ENCODE peak calls at places on chromosomes 12 and 14, in six cellular contexts. G, J, Z, T, N and D are unnamed samples.
A peak's percentile ranks its signal among the peaks of the same experiment; 100 is the strongest.

GRCh38 chr12:1838994-1839365 is 18.6 kb downstream of the LRTM2 start:
- DNase-seq in J (no peak), T (no peak), N (no peak), G (no peak), Z (no peak), D (no peak)

GRCh38 chr12:30975581-30975980 is 49.0 kb downstream of the TSPAN11 start:
- DNase-seq in N (no peak), T (no peak), Z (no peak), G (no peak), J (peak; percentile 28), D (no peak)

GRCh38 chr12:93699271-93700141 is 22.3 kb downstream of the CRADD start:
- DNase-seq in G (no peak), J (no peak), N (no peak), Z (peak; percentile 59), T (no peak), D (no peak)

GRCh38 chr12:79883216-79883615 is 51.7 kb downstream of the PPP1R12A start:
- DNase-seq in J (no peak), T (no peak), G (no peak), Z (no peak), N (no peak), D (no peak)

GRCh38 chr14:21039059-21039422 is 3.1 kb upstream of the RNASE7 start:
- DNase-seq in J (peak; percentile 84), T (no peak), G (no peak), Z (peak; percentile 85), N (no peak), D (no peak)

GRCh38 chr12:39813776-39814175 is 194.2 kb upstream of the ABCD2 start:
- DNase-seq in J (no peak), N (no peak), G (no peak), Z (no peak), T (no peak), D (no peak)

GRCh38 chr14:103198429-103199140 is 75.3 kb downstream of the TNFAIP2 start:
- DNase-seq in T (no peak), Z (peak; percentile 10), J (no peak), G (no peak), N (no peak), D (no peak)

GRCh38 chr12:65695077-65695865 is 129.0 kb upstream of the HMGA2 start:
- DNase-seq in T (no peak), G (no peak), Z (peak; percentile 63), J (no peak), N (no peak), D (no peak)

GRCh38 chr14:85415015-85415712 is 114.8 kb upstream of the FLRT2 start:
- DNase-seq in J (no peak), N (no peak), G (no peak), T (no peak), Z (peak; percentile 67), D (no peak)

GRCh38 chr12:52144512-52145227 is 47.1 kb downstream of the KRT80 start:
- DNase-seq in T (no peak), Z (no peak), N (no peak), G (no peak), J (no peak), D (no peak)
- H3K36me3 ChIP-seq in T (no peaks in the 10 kb centered on the region), Z (no peaks in the 10 kb centered on the region), N (no peaks in the 10 kb centered on the region), G (no peaks in the 10 kb centered on the region), J (no peaks in the 10 kb centered on the region), D (no peaks in the 10 kb centered on the region)

GRCh38 chr12:53467082-53467481 is 15.2 kb downstream of the PCBP2 start:
- DNase-seq in Z (no peak), J (no peak), N (no peak), T (no peak), G (no peak), D (no peak)
- H3K36me3 ChIP-seq in Z (peaks cover 96% of the 10 kb centered on the region), J (peaks cover 100% of the 10 kb centered on the region), N (peaks cover 100% of the 10 kb centered on the region), T (peaks cover 59% of the 10 kb centered on the region), G (peaks cover 87% of the 10 kb centered on the region), D (peaks cover 94% of the 10 kb centered on the region)

DNA sequence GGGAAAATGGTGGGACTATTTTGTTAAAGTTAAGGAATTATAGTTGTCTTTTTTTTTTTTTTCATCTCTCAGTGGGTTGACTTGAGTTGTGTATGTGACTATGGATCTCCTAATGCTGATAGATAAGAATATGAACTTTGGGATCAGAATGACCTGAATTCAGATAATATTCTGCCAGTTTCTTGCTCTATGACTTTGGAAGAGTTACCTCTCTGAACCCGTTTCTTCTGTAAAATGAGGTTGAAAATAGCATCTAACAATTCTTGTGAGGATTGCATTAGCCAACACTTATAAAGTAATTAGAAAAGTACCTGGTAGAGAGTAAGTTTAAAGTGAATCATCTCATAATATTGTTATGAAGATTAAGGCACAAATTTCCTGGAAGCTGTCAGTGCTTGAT is 18.4 kb downstream of the EID3 start:
- DNase-seq in G (no peak), T (no peak), J (no peak), Z (no peak), N (no peak), D (no peak)
- H3K36me3 ChIP-seq in G (peaks cover 20% of the 10 kb centered on the region), T (peaks cover 49% of the 10 kb centered on the region), J (peaks cover 90% of the 10 kb centered on the region), Z (peaks cover 86% of the 10 kb centered on the region), N (peaks cover 87% of the 10 kb centered on the region), D (peaks cover 27% of the 10 kb centered on the region)

GRCh38 chr12:115636546-115636945 is 640.9 kb downstream of the MED13L start:
- DNase-seq in T (no peak), Z (no peak), G (no peak), N (no peak), J (no peak), D (no peak)
- H3K36me3 ChIP-seq in T (no peaks in the 10 kb centered on the region), Z (no peaks in the 10 kb centered on the region), G (no peaks in the 10 kb centered on the region), N (no peaks in the 10 kb centered on the region), J (no peaks in the 10 kb centered on the region), D (no peaks in the 10 kb centered on the region)

DNA sequence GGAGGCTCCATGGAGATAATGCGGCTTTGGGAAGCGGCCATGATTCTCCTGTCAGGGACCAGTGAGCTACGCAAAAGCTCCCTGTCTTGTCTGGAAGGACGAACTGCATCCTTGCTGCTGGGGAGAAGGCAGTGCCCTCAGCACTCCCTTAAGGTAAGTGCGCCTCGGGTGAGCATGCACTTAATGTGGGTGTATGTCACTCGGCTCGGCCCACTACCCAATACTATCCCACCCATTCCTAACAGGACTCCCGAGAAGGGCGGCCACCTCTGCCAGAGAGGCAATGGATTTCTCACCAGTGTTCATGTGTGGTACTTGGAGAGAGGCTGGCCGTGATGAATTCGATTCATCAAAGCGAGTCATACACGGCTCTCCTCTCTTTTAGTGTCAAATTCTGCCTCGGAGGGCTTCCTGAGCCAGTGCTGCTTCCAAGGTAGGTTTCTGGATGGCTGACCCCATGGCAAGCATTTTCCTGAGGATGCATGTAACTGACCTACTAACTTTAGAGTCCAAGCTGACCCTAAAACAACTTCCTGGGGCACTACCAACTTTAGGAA is 151.7 kb upstream of the RTL1 start:
- DNase-seq in N (no peak), J (no peak), Z (no peak), T (no peak), G (no peak), D (no peak)
- H3K36me3 ChIP-seq in N (no peaks in the 10 kb centered on the region), J (no peaks in the 10 kb centered on the region), Z (no peaks in the 10 kb centered on the region), T (no peaks in the 10 kb centered on the region), G (no peaks in the 10 kb centered on the region), D (no peaks in the 10 kb centered on the region)

GRCh38 chr12:62552906-62553556 is 86.4 kb downstream of the MON2 start:
- DNase-seq in N (no peak), G (no peak), T (no peak), Z (no peak), J (no peak), D (no peak)
- H3K36me3 ChIP-seq in N (peaks cover 79% of the 10 kb centered on the region), G (peaks cover 10% of the 10 kb centered on the region), T (peaks cover 12% of the 10 kb centered on the region), Z (peaks cover 61% of the 10 kb centered on the region), J (peaks cover 96% of the 10 kb centered on the region), D (peaks cover 19% of the 10 kb centered on the region)